ENCODE peak calls at places on chromosomes 5 and 9, in four cellular contexts. D is endothelial cell, P is AG04449, U is neural crest cell. J is an unnamed sample.

GRCh38 chr9:130185494-130186005 is 13.3 kb downstream of the NCS1 start:
- DNase-seq in P (no peak), U (no peak), D (no peak), J (no peak)

GRCh38 chr9:15622596-15622995 is 69.8 kb downstream of the CCDC171 start:
- DNase-seq in P (no peak), U (no peak), D (no peak), J (no peak)

GRCh38 chr9:127637322-127637847 is 25.3 kb downstream of the STXBP1 start:
- DNase-seq in U (no peak), D (no peak), P (peak), J (no peak)

GRCh38 chr9:79489241-79490000 is 82.3 kb upstream of the TLE4 start:
- DNase-seq in P (peak), U (no peak), D (no peak), J (no peak)

GRCh38 chr5:77180167-77181081 is 30.1 kb upstream of the PDE8B start:
- DNase-seq in U (peak), D (peak), P (no peak), J (no peak)

GRCh38 chr5:179697993-179698934 is 503 bp upstream of the CANX start:
- DNase-seq in D (peak), U (peak), P (peak), J (peak)

GRCh38 chr9:108478871-108479332 is 376.9 kb downstream of the ACTL7B start:
- DNase-seq in U (no peak), P (peak), D (no peak), J (no peak)

GRCh38 chr5:32852535-32852934 is 141.4 kb downstream of the NPR3 start:
- DNase-seq in P (peak), D (no peak), U (no peak), J (no peak)

GRCh38 chr5:107072440-107072839 is 598.3 kb downstream of the EFNA5 start:
- DNase-seq in U (no peak), D (no peak), P (no peak), J (no peak)

GRCh38 chr9:95572370-95573151 is 55.8 kb upstream of the PTCH1 start:
- DNase-seq in P (peak), U (no peak), D (no peak), J (no peak)

GRCh38 chr9:114906922-114907571 is 23.3 kb downstream of the TNFSF8 start:
- DNase-seq in D (peak), P (no peak), U (no peak), J (no peak)

GRCh38 chr9:75088646-75089368 is 493 bp downstream of the OSTF1 start:
- DNase-seq in D (no peak), P (no peak), U (no peak), J (no peak)

GRCh38 chr5:161094411-161094810 is 242.4 kb upstream of the ATP10B start:
- DNase-seq in U (no peak), D (no peak), P (no peak), J (no peak)

GRCh38 chr9:127910613-127911205 is 6.1 kb downstream of the ST6GALNAC4 start:
- DNase-seq in U (no peak), D (no peak), P (no peak), J (no peak)

GRCh38 chr5:8756498-8757084 is 789.3 kb downstream of the SEMA5A start:
- DNase-seq in U (peak), D (peak), P (no peak), J (no peak)

GRCh38 chr5:142235870-142236672 is 88.8 kb downstream of the SPRY4 start:
- DNase-seq in D (no peak), U (no peak), P (no peak), J (no peak)

GRCh38 chr5:59358497-59358896 is 535.0 kb downstream of the PDE4D start:
- DNase-seq in U (no peak), D (no peak), P (no peak), J (no peak)

GRCh38 chr9:21993893-21994525 is at the start of gene CDKN2A:
- DNase-seq in U (no peak), P (no peak), D (peak), J (no peak)

GRCh38 chr5:100430268-100430900 is 104.8 kb upstream of the FAM174A start:
- DNase-seq in U (peak), P (no peak), D (peak), J (no peak)

GRCh38 chr5:168423478-168423877 is 62.8 kb upstream of the RARS1 start:
- DNase-seq in U (no peak), P (no peak), D (no peak), J (no peak)

GRCh38 chr5:158979749-158980521 is 119.8 kb downstream of the EBF1 start:
- DNase-seq in U (peak), D (peak), P (no peak), J (no peak)

GRCh38 chr5:169801781-169802180 is 164.7 kb downstream of the DOCK2 start:
- DNase-seq in D (no peak), U (no peak), P (no peak), J (no peak)

GRCh38 chr9:93825348-93826115 is 129.6 kb downstream of the BARX1 start:
- DNase-seq in D (no peak), P (no peak), U (no peak), J (no peak)

GRCh38 chr5:66246621-66247020 is 102.5 kb downstream of the SREK1 start:
- DNase-seq in D (no peak), U (no peak), P (peak), J (no peak)

GRCh38 chr5:6311568-6312501 is 66.5 kb downstream of the MED10 start:
- DNase-seq in U (no peak), D (no peak), P (no peak), J (no peak)

GRCh38 chr5:118778951-118779350 is 209.4 kb downstream of the DTWD2 start:
- DNase-seq in P (no peak), U (no peak), D (no peak), J (no peak)

GRCh38 chr5:143480001-143480400 is 76.5 kb upstream of the NR3C1 start:
- DNase-seq in D (no peak), P (no peak), U (no peak), J (no peak)

GRCh38 chr5:93886098-93886806 is 144.9 kb upstream of the POU5F2 start:
- DNase-seq in P (no peak), U (no peak), D (no peak), J (no peak)

GRCh38 chr9:113519401-113520108 is 56.0 kb downstream of the RGS3 start:
- DNase-seq in D (no peak), P (no peak), U (no peak), J (no peak)

GRCh38 chr9:114431003-114431402 is 43.2 kb upstream of the AKNA start:
- DNase-seq in P (no peak), D (no peak), U (no peak), J (no peak)

GRCh38 chr5:180821538-180821937 is 18.9 kb upstream of the MGAT1 start:
- DNase-seq in P (no peak), D (no peak), U (no peak), J (no peak)

GRCh38 chr9:88767504-88767790 is 223.8 kb upstream of the S1PR3 start:
- DNase-seq in U (no peak), D (no peak), P (no peak), J (no peak)

GRCh38 chr9:87581513-87581912 is 83.8 kb downstream of the DAPK1 start:
- DNase-seq in D (no peak), U (no peak), P (no peak), J (no peak)

GRCh38 chr5:14160116-14160515 is 17.0 kb downstream of the TRIO start:
- DNase-seq in D (no peak), U (no peak), P (no peak), J (no peak)

GRCh38 chr5:134503088-134503936 is 22.2 kb upstream of the JADE2 start:
- DNase-seq in P (peak), D (peak), U (no peak), J (no peak)

GRCh38 chr9:129445794-129446306 is 175.1 kb downstream of the C9orf50 start:
- DNase-seq in P (no peak), D (no peak), U (no peak), J (no peak)

GRCh38 chr9:26744362-26744965 is 148.1 kb downstream of the CAAP1 start:
- DNase-seq in U (no peak), D (no peak), P (no peak), J (no peak)

GRCh38 chr9:114291064-114291474 is 31.8 kb upstream of the ORM1 start:
- DNase-seq in P (no peak), U (peak), D (peak), J (peak)

GRCh38 chr5:125005287-125005686 is 258.8 kb upstream of the ZNF608 start:
- DNase-seq in D (no peak), P (no peak), U (no peak), J (no peak)

GRCh38 chr5:114449836-114450515 is 88.1 kb downstream of the KCNN2 start:
- DNase-seq in U (peak), D (peak), P (no peak), J (peak)
- TF ChIP-seq CTCF in U (peak), D (peak), P (peak), J (peak)

GRCh38 chr5:56264417-56265025 is 31.4 kb upstream of the ANKRD55 start:
- DNase-seq in P (no peak), U (peak), D (peak), J (no peak)
- TF ChIP-seq CTCF in P (peak), U (peak), D (peak), J (peak)

DNA sequence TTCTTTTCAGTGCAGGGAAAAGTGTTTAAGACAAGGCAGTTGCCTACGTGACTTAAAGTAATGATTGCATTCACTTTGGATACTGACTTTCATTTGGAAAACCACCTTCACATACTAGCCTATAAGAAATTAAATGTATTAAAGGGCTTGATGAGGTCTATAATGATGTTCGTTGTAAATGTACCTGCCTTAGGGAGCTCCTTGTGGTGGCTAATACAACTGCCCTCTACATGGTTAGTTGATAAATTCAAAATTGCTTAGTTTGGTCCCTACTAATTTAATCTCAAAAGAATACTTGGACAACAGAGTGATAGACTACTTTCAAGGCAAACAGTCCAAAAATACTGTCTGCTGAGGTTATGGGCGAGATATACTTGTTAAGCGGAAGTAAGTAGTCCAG is 3.8 kb downstream of the VLDLR start:
- DNase-seq in U (no peak), P (no peak), D (no peak), J (no peak)
- TF ChIP-seq CTCF in U (peak), P (no peak), D (no peak), J (no peak)

DNA sequence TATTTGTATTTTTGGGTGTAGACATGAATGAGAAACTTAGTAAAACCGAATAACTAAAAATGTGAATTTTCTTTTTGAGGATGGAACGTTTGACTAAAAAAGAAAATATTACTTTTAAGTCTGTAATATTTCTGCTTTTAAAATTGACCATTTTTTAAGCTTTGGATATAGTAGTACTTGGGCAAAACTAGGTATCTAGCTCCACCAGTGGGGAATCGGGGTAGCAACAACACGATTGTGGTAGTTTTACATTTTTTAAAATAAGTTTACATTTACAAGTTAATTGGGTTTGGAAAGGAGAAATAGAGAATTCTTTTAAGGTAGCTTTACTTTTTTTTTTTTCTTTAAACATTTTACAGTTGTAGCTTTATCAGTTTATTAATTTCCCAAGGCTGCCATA is 154.4 kb downstream of the MAN2A1 start:
- DNase-seq in P (no peak), U (no peak), D (no peak), J (no peak)
- TF ChIP-seq CTCF in P (no peak), U (peak), D (no peak), J (no peak)

GRCh38 chr5:72108200-72109050 is 1.1 kb downstream of the MAP1B start:
- DNase-seq in U (peak), P (no peak), D (peak), J (no peak)

GRCh38 chr5:72107874-72108199 is 562 bp downstream of the MAP1B start:
- DNase-seq in U (no peak), P (no peak), D (peak), J (no peak)

GRCh38 chr5:72110401-72111013 is 3.2 kb downstream of the MAP1B start:
- DNase-seq in P (no peak), D (no peak), U (no peak), J (no peak)

GRCh38 chr5:72109051-72109411 is 1.8 kb downstream of the MAP1B start:
- DNase-seq in U (no peak), P (no peak), D (no peak), J (no peak)

DNA sequence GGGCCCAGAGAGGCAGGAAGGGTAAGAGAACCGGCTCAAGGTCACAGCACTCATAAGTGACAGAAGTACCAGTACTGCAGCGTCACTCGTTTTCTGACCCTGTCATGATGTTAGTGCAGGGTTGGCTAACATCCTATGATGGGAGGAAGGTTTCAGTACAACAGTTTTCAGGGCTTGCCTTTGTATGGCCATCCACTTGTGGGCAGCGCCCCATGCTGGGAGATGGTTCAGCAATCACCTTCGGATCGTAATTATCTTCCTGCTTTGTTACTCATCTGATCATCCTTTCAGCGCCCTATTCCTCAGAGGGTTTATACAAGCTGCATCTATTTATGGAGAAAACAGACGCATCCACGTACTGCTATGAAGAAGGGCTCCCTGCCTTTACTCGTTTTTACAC is 2.4 kb downstream of the MAP1B start:
- DNase-seq in D (no peak), U (no peak), P (no peak), J (no peak)
- TF ChIP-seq CTCF in D (no peak), U (no peak), P (peak), J (peak)

DNA sequence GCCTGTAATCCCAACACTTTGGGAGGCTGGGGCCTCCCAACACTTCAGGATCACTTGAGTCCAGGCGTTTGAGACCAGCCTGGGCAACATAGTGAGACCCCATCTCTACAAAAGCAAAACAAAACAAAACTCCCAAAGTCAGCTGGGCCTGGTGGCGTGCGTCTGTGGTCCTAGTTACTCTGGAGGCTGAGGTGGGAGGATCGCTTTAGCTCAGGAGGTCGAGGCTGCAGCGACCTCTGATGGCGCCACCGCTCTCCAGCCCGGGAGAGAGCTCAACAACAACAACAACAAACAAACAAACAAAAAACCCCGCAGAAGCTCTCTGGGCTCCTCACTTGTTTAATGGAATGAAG is 528 bp downstream of the ACOT12 start:
- DNase-seq in D (no peak), U (no peak), P (no peak), J (no peak)
- TF ChIP-seq CTCF in D (no peak), U (no peak), P (no peak), J (no peak)

GRCh38 chr5:89729623-89730390 is 679.7 kb downstream of the CETN3 start:
- DNase-seq in D (no peak), U (no peak), P (no peak), J (no peak)
- TF ChIP-seq CTCF in D (no peak), U (no peak), P (no peak), J (peak)